ENCODE peak calls at places on chromosomes 6 and 20, in four cellular contexts. L is HEK293T, N is GM23338, X is NCI-H460. Z is an unnamed sample.

GRCh38 chr20:1327827-1328679 is 886 bp downstream of the SDCBP2 start:
- DNase-seq in L (no peak), N (no peak), X (no peak), Z (peak; percentile 10)

GRCh38 chr6:52457096-52457495 is 37.0 kb downstream of the EFHC1 start:
- DNase-seq in L (no peak), N (no peak), X (no peak), Z (no peak)

GRCh38 chr6:1067346-1067745 is 244.6 kb upstream of the FOXQ1 start:
- DNase-seq in L (no peak), X (no peak), N (no peak), Z (no peak)

GRCh38 chr6:168159503-168159902 is 80.5 kb upstream of the FRMD1 start:
- DNase-seq in N (no peak), L (no peak), X (no peak), Z (no peak)

GRCh38 chr6:32081168-32081624 is 27.9 kb downstream of the TNXB start:
- DNase-seq in L (no peak), N (no peak), X (no peak), Z (peak; percentile 37)

GRCh38 chr6:36683145-36683655 is 4.7 kb downstream of the CDKN1A start:
- DNase-seq in L (no peak), N (no peak), X (no peak), Z (no peak)

GRCh38 chr6:116278853-116279231 is 888 bp downstream of the TSPYL1 start:
- DNase-seq in N (peak; percentile 45), L (no peak), X (no peak), Z (no peak)

GRCh38 chr20:45905505-45906079 is 6.4 kb downstream of the PLTP start:
- DNase-seq in L (no peak), X (no peak), N (no peak), Z (no peak)

GRCh38 chr20:11387189-11387754 is 530.4 kb upstream of the BTBD3 start:
- DNase-seq in N (no peak), L (no peak), X (no peak), Z (no peak)

GRCh38 chr6:32462609-32463008 is 22.9 kb downstream of the HLA-DRA start:
- DNase-seq in N (peak; percentile 32), L (no peak), X (no peak), Z (no peak)

GRCh38 chr6:1686117-1687098 is 76.7 kb downstream of the FOXC1 start:
- DNase-seq in L (no peak), N (peak; percentile 32), X (no peak), Z (no peak)

GRCh38 chr6:116059713-116060571 is 749 bp downstream of the FRK start:
- DNase-seq in L (no peak), X (no peak), N (no peak), Z (no peak)

GRCh38 chr6:26270121-26270861 is 94.7 kb upstream of the BTN3A2 start:
- DNase-seq in L (no peak), X (no peak), N (peak; percentile 48), Z (no peak)

GRCh38 chr6:12010635-12011275 is 1.4 kb upstream of the HIVEP1 start:
- DNase-seq in X (peak; percentile 43), L (peak; percentile 38), N (peak; percentile 80), Z (peak; percentile 74)

GRCh38 chr6:8389034-8389818 is 46.1 kb downstream of the SLC35B3 start:
- DNase-seq in X (no peak), N (no peak), L (no peak), Z (no peak)

GRCh38 chr6:146770965-146771735 is 172.4 kb downstream of the ADGB start:
- DNase-seq in N (no peak), X (no peak), L (no peak), Z (no peak)

GRCh38 chr6:27678449-27678848 is 205.5 kb upstream of the ZNF184 start:
- DNase-seq in L (no peak), N (no peak), X (no peak), Z (no peak)